ENCODE peak calls at places on chromosomes 4 and X, in four cellular contexts. A is iPS-NIHi11; C is CD8-positive, alpha-beta memory T cell; O is upper lobe of right lung. D is an unnamed sample.

GRCh38 chr4:8740666-8741395 is 130.8 kb downstream of the HMX1 start:
- DNase-seq in A (no peak), C (no peak), O (peak; percentile 59), D (no peak)

GRCh38 chr4:2671267-2671895 is 84.8 kb downstream of the TNIP2 start:
- DNase-seq in C (no peak), O (no peak), A (peak; percentile 23), D (no peak)

GRCh38 chr4:183602444-183603102 is 56.4 kb downstream of the RWDD4 start:
- DNase-seq in C (no peak), A (no peak), O (no peak), D (peak; percentile 46)

GRCh38 chr4:77881460-77882295 is 19.0 kb downstream of the MRPL1 start:
- DNase-seq in C (no peak), A (no peak), O (no peak), D (peak; percentile 18)

GRCh38 chr4:159684061-159684460 is 581.2 kb downstream of the RAPGEF2 start:
- DNase-seq in C (no peak), O (no peak), A (no peak), D (no peak)

GRCh38 chr4:143183513-143184216 is 1.1 kb upstream of the USP38 start:
- DNase-seq in A (no peak), O (no peak), C (no peak), D (no peak)

GRCh38 chr4:88091378-88091777 is 67.1 kb downstream of the ABCG2 start:
- DNase-seq in C (no peak), A (no peak), O (no peak), D (no peak)

GRCh38 chr4:182205293-182205692 is 37.9 kb upstream of the TENM3 start:
- DNase-seq in C (no peak), A (no peak), O (no peak), D (no peak)

GRCh38 chrX:119990409-119990994 is 47.0 kb upstream of the NKAP start:
- DNase-seq in O (no peak), A (peak; percentile 11), C (no peak), D (no peak)

GRCh38 chr4:183430317-183430986 is 14.0 kb upstream of the CDKN2AIP start:
- DNase-seq in A (peak; percentile 46), C (no peak), O (no peak), D (peak; percentile 66)

GRCh38 chrX:16310326-16310725 is 143.0 kb downstream of the MAGEB17 start:
- DNase-seq in O (no peak), C (no peak), A (no peak), D (no peak)

GRCh38 chr4:54668031-54668611 is 10.4 kb downstream of the KIT start:
- DNase-seq in A (no peak), C (no peak), O (no peak), D (peak; percentile 27)

GRCh38 chr4:17636696-17637351 is 22.4 kb downstream of the MED28 start:
- DNase-seq in C (peak; percentile 62), A (peak; percentile 91), O (peak; percentile 85), D (peak; percentile 93)

GRCh38 chr4:86592553-86593249 is 1.4 kb upstream of the PTPN13 start:
- DNase-seq in C (no peak), O (no peak), A (no peak), D (no peak)

GRCh38 chrX:87338510-87338909 is 179.1 kb upstream of the KLHL4 start:
- DNase-seq in C (no peak), A (peak; percentile 1), O (no peak), D (peak; percentile 34)

GRCh38 chr4:16496501-16496900 is 270.2 kb upstream of the TAPT1 start:
- DNase-seq in O (no peak), C (no peak), A (no peak), D (no peak)

GRCh38 chrX:123310112-123310511 is 126.0 kb downstream of the GRIA3 start:
- DNase-seq in C (no peak), A (no peak), O (no peak), D (no peak)

GRCh38 chrX:121333942-121334341 is 286.5 kb downstream of the GLUD2 start:
- DNase-seq in O (no peak), A (no peak), C (no peak), D (peak; percentile 33)

GRCh38 chrX:23883737-23884354 is 23.9 kb downstream of the APOO start:
- DNase-seq in O (no peak), C (no peak), A (peak; percentile 11), D (peak; percentile 6)

GRCh38 chrX:40108959-40109287 is 11.2 kb upstream of the BCOR start:
- DNase-seq in A (peak; percentile 38), O (peak; percentile 89), C (peak; percentile 57), D (peak; percentile 54)

GRCh38 chr4:31995943-31996901 is 1276.1 kb downstream of the PCDH7 start:
- DNase-seq in O (no peak), C (no peak), A (no peak), D (peak; percentile 68)